ENCODE peak calls at places on chromosomes 11 and 22, in eight cellular contexts. Q is IMR-90; X is naive thymus-derived CD4-positive, alpha-beta T cell; N is keratinocyte; R is neuronal stem cell; E is mammary epithelial cell; M is left lung; Y is right lobe of liver. U is an unnamed sample. For H3K4me1, the result is how much of the 10 kb centered on the place peaks cover.

GRCh38 chr22:33735978-33736377 is 184.3 kb downstream of the LARGE1 start:
- DNase-seq in Q (no peak), X (no peak), N (no peak), R (no peak), E (no peak), M (no peak), Y (no peak), U (no peak)

GRCh38 chr11:62324738-62325556 is 12.3 kb upstream of the ASRGL1 start:
- DNase-seq in Q (peak), X (peak), N (no peak), R (peak), E (peak), M (peak), Y (peak), U (peak)

GRCh38 chr22:32622762-32623147 is 148.1 kb downstream of the FBXO7 start:
- DNase-seq in Q (no peak), X (no peak), N (no peak), R (no peak), E (no peak), M (no peak), Y (no peak), U (no peak)

GRCh38 chr22:32788884-32789624 is 12.5 kb upstream of the TIMP3 start:
- DNase-seq in Q (peak), X (no peak), N (no peak), R (no peak), E (no peak), M (no peak), Y (no peak), U (no peak)

GRCh38 chr11:130772266-130773227 is 143.7 kb downstream of the SNX19 start:
- DNase-seq in Q (peak), X (no peak), N (peak), R (no peak), E (peak), M (no peak), Y (no peak), U (no peak)

GRCh38 chr22:36373258-36373579 is 14.5 kb downstream of the MYH9 start:
- DNase-seq in Q (peak), X (no peak), N (no peak), R (no peak), E (no peak), M (peak), Y (peak), U (no peak)

GRCh38 chr11:61898247-61898582 is 6.9 kb upstream of the FADS3 start:
- DNase-seq in Q (no peak), X (no peak), N (no peak), R (no peak), E (no peak), M (no peak), Y (no peak), U (no peak)

GRCh38 chr11:17780668-17781067 is 46.1 kb downstream of the KCNC1 start:
- DNase-seq in Q (no peak), X (no peak), N (no peak), R (no peak), E (no peak), M (peak), Y (no peak), U (no peak)

GRCh38 chr22:19566599-19567382 is 42.6 kb upstream of the CLDN5 start:
- DNase-seq in Q (no peak), X (no peak), N (no peak), R (no peak), E (no peak), M (no peak), Y (no peak), U (no peak)

GRCh38 chr11:123062892-123063395 is 1.0 kb upstream of the HSPA8 start:
- DNase-seq in Q (peak), X (no peak), N (no peak), R (no peak), E (no peak), M (no peak), Y (no peak), U (no peak)

GRCh38 chr11:124174001-124174400 is 9.1 kb upstream of the OR10D3 start:
- DNase-seq in Q (peak), X (no peak), N (no peak), R (peak), E (peak), M (no peak), Y (no peak), U (no peak)

GRCh38 chr11:73295259-73295995 is 12.6 kb upstream of the ARHGEF17 start:
- DNase-seq in Q (peak), X (peak), N (no peak), R (peak), E (peak), M (peak), Y (peak), U (peak)

GRCh38 chr22:24209016-24209415 is 27.7 kb downstream of the SUSD2 start:
- DNase-seq in Q (peak), X (no peak), N (no peak), R (no peak), E (no peak), M (no peak), Y (no peak), U (no peak)

GRCh38 chr22:24205438-24206189 is 24.3 kb downstream of the SUSD2 start:
- DNase-seq in Q (no peak), X (no peak), N (no peak), R (no peak), E (peak), M (peak), Y (no peak), U (no peak)

GRCh38 chr22:24207264-24208011 is 26.2 kb downstream of the SUSD2 start:
- DNase-seq in Q (no peak), X (no peak), N (no peak), R (no peak), E (no peak), M (no peak), Y (no peak), U (no peak)

DNA sequence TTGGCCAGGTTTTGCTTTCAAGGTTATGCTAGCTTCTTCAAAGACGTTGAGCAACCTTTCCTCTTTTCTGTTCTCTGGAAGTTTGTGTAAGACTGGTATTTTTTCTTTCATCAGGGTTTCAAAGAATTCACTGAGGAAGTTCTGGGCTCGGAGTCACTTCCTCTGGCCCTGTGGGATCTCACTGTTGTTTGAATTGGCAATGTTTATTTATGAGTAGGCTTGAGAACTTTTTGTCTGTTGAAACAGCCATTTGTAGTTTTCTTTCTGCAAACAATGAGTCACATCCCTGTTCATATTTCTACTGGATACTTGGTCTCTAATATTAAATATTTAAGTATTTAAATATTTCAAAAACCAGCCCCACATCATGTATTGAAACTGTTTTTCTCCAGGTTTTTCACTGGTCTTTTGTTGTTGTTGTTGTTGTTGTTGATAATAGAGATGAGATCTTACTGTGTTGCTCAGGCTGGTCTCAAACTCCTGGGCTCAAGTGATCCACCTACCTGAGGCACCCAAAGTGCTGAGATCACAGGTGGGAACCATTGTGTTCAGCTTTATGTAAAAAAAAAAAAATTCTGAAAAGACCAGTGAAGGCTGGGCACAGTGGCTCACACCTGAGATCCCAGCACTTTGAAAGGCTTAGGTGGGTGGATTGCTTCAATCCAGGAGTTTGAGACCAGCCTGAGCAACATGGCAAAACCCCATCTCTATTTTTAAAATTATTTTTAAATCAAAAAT is 26.9 kb downstream of the SUSD2 start:
- DNase-seq in Q (peak), X (peak), N (no peak), R (no peak), E (peak), M (no peak), Y (no peak), U (no peak)
- H3K4me1 ChIP-seq in Q (under half), X (under half), N (under half), R (under half), E (under half), M (under half), Y (under half), U (under half)

GRCh38 chr22:37971475-37972434 is 12.6 kb downstream of the SOX10 start:
- DNase-seq in Q (no peak), X (no peak), N (no peak), R (no peak), E (no peak), M (no peak), Y (no peak), U (no peak)

GRCh38 chr22:37972527-37972926 is 11.8 kb downstream of the SOX10 start:
- DNase-seq in Q (no peak), X (no peak), N (no peak), R (no peak), E (no peak), M (peak), Y (no peak), U (no peak)

GRCh38 chr22:37973271-37974170 is 10.8 kb downstream of the SOX10 start:
- DNase-seq in Q (no peak), X (no peak), N (no peak), R (no peak), E (no peak), M (peak), Y (no peak), U (no peak)

GRCh38 chr22:37968452-37969251 is 15.2 kb downstream of the POLR2F start:
- DNase-seq in Q (no peak), X (no peak), N (no peak), R (no peak), E (no peak), M (peak), Y (no peak), U (no peak)

DNA sequence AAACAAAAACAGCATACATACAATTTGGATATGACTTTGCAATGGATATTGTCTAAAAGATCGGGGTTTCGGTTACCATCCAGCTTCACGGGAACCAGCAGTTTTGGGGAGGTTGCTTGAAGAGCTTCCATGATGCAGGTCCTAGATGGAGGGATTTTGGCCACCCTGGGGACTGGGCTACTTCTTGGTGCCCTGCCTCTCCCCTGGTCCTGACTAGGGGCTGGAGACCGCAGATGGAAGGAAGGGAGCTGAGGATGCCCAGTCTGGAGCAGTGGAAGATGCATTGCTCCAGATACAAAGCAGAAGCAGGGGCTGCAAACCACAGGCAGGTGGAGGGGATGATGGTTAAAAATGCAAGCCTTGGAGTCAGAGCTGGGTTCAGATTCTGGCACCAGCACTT is 13.5 kb downstream of the SOX10 start:
- DNase-seq in Q (no peak), X (no peak), N (no peak), R (no peak), E (no peak), M (no peak), Y (no peak), U (no peak)
- H3K27ac ChIP-seq in Q (no peak), X (no peak), N (no peak), R (no peak), E (no peak), M (no peak), Y (no peak), U (no peak)

DNA sequence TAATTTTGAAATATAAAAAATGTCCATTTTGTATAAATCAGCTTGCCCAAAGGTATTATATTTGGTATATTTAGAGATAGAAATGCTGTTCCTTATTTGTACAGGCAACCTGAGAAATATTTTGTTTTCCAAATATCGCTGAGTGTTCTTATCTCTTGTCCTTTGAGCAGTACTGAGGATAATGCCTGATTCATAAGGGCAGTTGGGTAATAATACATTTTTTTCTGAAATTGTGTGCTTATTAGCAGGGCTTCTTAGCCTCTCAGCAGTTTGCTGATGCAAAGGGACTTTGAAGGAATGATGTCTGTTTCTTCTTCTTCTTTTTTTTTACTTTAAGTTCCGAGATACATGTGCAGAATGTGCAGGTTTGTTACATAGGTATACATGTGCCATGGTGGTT is 69.1 kb downstream of the LDLRAD3 start:
- DNase-seq in Q (peak), X (no peak), N (no peak), R (no peak), E (no peak), M (no peak), Y (no peak), U (no peak)
- H3K4me1 ChIP-seq in Q (under half), X (under half), N (half or more), R (under half), E (half or more), M (under half), Y (under half), U (under half)

GRCh38 chr22:23913661-23914353 is 19.6 kb downstream of the MIF start:
- DNase-seq in Q (peak), X (peak), N (peak), R (peak), E (peak), M (peak), Y (peak), U (peak)

GRCh38 chr22:23910496-23911190 is 16.5 kb downstream of the MIF start:
- DNase-seq in Q (no peak), X (no peak), N (no peak), R (no peak), E (no peak), M (no peak), Y (no peak), U (no peak)

GRCh38 chr22:23913306-23913660 is 19.1 kb downstream of the MIF start:
- DNase-seq in Q (no peak), X (peak), N (no peak), R (no peak), E (no peak), M (no peak), Y (no peak), U (no peak)

GRCh38 chr22:23911318-23911980 is 17.3 kb downstream of the MIF start:
- DNase-seq in Q (no peak), X (no peak), N (no peak), R (no peak), E (no peak), M (no peak), Y (no peak), U (no peak)

DNA sequence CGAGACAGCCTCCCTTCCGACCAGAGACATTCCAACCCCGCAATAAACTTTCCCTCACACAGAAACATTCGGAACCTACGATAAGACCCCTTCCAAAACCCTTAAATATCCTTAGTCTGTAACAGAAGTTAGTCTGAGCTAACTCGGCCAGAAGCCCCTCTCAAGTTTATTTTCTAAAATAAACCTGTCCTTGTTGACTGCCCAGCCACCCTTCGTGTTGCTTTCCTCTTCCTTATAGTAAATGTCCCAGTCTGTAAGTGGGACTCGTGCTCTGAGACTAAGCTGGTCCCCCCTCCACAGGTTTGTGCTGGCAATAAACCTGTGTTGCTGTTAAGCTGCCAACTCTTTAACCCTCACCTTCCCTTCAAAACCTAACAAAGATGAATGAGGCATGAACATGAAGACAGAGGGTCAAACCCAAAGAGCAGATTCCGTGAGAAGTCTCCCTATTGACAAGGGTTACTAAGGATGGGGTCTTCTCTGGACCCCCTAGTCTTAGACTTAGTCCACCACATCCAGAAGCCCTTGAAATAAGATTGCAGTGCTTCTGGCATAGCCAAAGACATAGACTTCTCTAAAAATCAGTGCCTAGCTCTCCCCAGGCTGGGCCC is 18.2 kb downstream of the MIF start:
- DNase-seq in Q (no peak), X (no peak), N (no peak), R (no peak), E (no peak), M (no peak), Y (no peak), U (no peak)
- H3K27ac ChIP-seq in Q (no peak), X (peak), N (no peak), R (no peak), E (no peak), M (no peak), Y (no peak), U (no peak)

GRCh38 chr11:10650166-10650565 is 43.4 kb downstream of the IRAG1 start:
- DNase-seq in Q (no peak), X (no peak), N (no peak), R (no peak), E (no peak), M (no peak), Y (no peak), U (no peak)
- H3K4me1 ChIP-seq in Q (under half), X (under half), N (under half), R (under half), E (under half), M (under half), Y (under half), U (under half)

GRCh38 chr11:2830030-2830812 is 55.4 kb downstream of the CDKN1C start:
- DNase-seq in Q (no peak), X (no peak), N (no peak), R (no peak), E (no peak), M (peak), Y (no peak), U (no peak)

GRCh38 chr11:2827792-2828191 is 57.8 kb downstream of the CDKN1C start:
- DNase-seq in Q (no peak), X (no peak), N (no peak), R (no peak), E (no peak), M (peak), Y (no peak), U (no peak)

GRCh38 chr11:2827256-2827655 is 58.3 kb downstream of the CDKN1C start:
- DNase-seq in Q (peak), X (no peak), N (no peak), R (no peak), E (no peak), M (peak), Y (no peak), U (no peak)

GRCh38 chr11:2826679-2827056 is 58.9 kb downstream of the CDKN1C start:
- DNase-seq in Q (no peak), X (no peak), N (no peak), R (no peak), E (no peak), M (no peak), Y (no peak), U (no peak)

DNA sequence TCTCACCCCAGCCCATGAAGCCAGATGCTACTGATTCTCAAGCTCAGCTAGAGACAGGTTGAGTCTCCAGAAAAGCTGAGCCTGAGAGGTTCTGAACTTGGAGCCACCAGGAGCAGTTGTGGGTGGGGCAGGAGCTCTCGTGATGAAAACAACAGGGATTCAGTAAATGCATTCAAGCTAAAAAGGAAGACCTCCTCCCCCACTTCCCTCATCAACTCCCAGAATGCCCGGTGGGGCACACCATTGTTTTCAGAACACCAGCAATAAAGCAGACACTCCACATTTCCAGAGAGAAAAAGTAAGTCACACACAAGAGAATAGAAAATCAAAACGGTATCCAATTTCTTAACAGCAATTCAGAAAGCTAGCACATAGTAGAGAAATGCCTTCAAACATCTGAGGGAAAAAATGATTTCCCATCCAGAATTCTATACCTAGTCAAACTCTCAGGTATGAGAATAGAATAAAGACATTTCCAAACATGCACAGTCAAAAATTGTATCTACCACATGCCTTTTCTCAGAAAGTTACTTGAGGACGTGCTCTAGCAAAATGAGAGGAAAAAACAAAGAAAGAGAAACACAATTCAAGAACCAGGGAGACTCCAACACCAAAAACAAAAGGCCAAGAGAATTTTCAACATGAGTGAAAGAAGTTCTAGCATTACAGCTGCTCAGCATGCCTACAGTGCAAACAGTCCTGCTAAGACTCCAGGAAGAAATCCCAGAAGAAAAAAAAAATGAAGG is 56.8 kb downstream of the CDKN1C start:
- DNase-seq in Q (no peak), X (no peak), N (no peak), R (no peak), E (no peak), M (no peak), Y (no peak), U (no peak)
- H3K27ac ChIP-seq in Q (no peak), X (no peak), N (no peak), R (no peak), E (no peak), M (no peak), Y (no peak), U (no peak)

GRCh38 chr11:90220391-90220790 is 2.5 kb downstream of the CHORDC1 start:
- DNase-seq in Q (peak), X (no peak), N (no peak), R (no peak), E (peak), M (no peak), Y (no peak), U (no peak)
- H3K4me1 ChIP-seq in Q (under half), X (under half), N (under half), R (under half), E (under half), M (under half), Y (under half), U (under half)

GRCh38 chr11:36109850-36110606 is 166.2 kb downstream of the LDLRAD3 start:
- DNase-seq in Q (no peak), X (no peak), N (no peak), R (peak), E (no peak), M (no peak), Y (no peak), U (no peak)
- H3K27ac ChIP-seq in Q (no peak), X (no peak), N (no peak), R (peak), E (no peak), M (no peak), Y (no peak), U (no peak)

DNA sequence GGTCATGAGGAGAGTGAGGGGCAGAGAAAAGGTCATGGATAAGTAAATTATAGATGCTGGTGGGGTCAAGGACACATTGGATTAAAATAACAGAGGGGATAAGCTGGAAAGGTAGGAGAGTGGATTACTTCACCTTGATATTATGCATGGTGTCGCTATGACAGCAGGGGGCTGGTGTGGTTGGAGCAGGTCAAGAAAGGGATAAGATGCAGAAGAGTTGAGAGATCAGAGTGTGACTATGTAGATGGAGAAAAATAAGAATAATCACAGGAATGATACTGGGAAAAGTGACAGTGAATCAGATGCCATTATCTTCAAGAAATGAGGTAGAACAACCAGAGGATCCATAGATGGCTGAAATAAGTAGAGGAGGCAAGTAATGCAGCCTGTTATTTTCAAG is 29.4 kb upstream of the AMOTL1 start:
- DNase-seq in Q (no peak), X (no peak), N (no peak), R (no peak), E (no peak), M (no peak), Y (no peak), U (no peak)
- H3K4me1 ChIP-seq in Q (under half), X (under half), N (half or more), R (under half), E (half or more), M (under half), Y (under half), U (under half)